ENCODE peak calls at places on chromosomes 3 and 15, in nine cellular contexts. One of them, this sample, is unnamed.

GRCh38 chr3:197505796-197506553 is 49.8 kb downstream of the BDH1 start:
- DNase-seq in GM06990: no peak
- DNase-seq in stimulated activated naive CD8-positive, alpha-beta T cell treated with anti-CD3 and anti-CD28 coated beads, Interleukin-15, Interleukin-2, amounts not matched to agents 100 U/mL and 50 U/mL, for 24 hours: no peak
- DNase-seq in ELR: no peak
- DNase-seq in NCI-H345: no peak
- DNase-seq in AG08395: no peak
- DNase-seq in body of pancreas: no peak
- DNase-seq in tibial artery: no peak
- DNase-seq in lung microvascular endothelial cell: no peak
- DNase-seq in this sample: no peak

GRCh38 chr15:53739651-53740050 is 19.8 kb downstream of the WDR72 start:
- DNase-seq in lung microvascular endothelial cell: no peak
- DNase-seq in GM06990: no peak
- DNase-seq in stimulated activated naive CD8-positive, alpha-beta T cell treated with anti-CD3 and anti-CD28 coated beads, Interleukin-15, Interleukin-2, amounts not matched to agents 100 U/mL and 50 U/mL, for 24 hours: no peak
- DNase-seq in ELR: no peak
- DNase-seq in NCI-H345: no peak
- DNase-seq in body of pancreas: no peak
- DNase-seq in AG08395: no peak
- DNase-seq in tibial artery: no peak
- DNase-seq in this sample: no peak

GRCh38 chr3:124643453-124643852 is 86.8 kb upstream of the UMPS start:
- DNase-seq in GM06990: no peak
- DNase-seq in ELR: no peak
- DNase-seq in AG08395: no peak
- DNase-seq in body of pancreas: no peak
- DNase-seq in NCI-H345: no peak
- DNase-seq in lung microvascular endothelial cell: no peak
- DNase-seq in tibial artery: no peak
- DNase-seq in stimulated activated naive CD8-positive, alpha-beta T cell treated with anti-CD3 and anti-CD28 coated beads, Interleukin-15, Interleukin-2, amounts not matched to agents 100 U/mL and 50 U/mL, for 24 hours: no peak
- DNase-seq in this sample: no peak

GRCh38 chr3:11047500-11047899 is 55.0 kb downstream of the SLC6A1 start:
- DNase-seq in ELR: no peak
- DNase-seq in stimulated activated naive CD8-positive, alpha-beta T cell treated with anti-CD3 and anti-CD28 coated beads, Interleukin-15, Interleukin-2, amounts not matched to agents 100 U/mL and 50 U/mL, for 24 hours: no peak
- DNase-seq in AG08395: no peak
- DNase-seq in NCI-H345: no peak
- DNase-seq in body of pancreas: no peak
- DNase-seq in tibial artery: no peak
- DNase-seq in lung microvascular endothelial cell: no peak
- DNase-seq in GM06990: no peak
- DNase-seq in this sample: no peak

GRCh38 chr3:33146791-33147445 is 33.1 kb downstream of the CRTAP start:
- DNase-seq in body of pancreas: no peak
- DNase-seq in tibial artery: no peak
- DNase-seq in NCI-H345: no peak
- DNase-seq in GM06990: no peak
- DNase-seq in ELR: peak; percentile 26
- DNase-seq in stimulated activated naive CD8-positive, alpha-beta T cell treated with anti-CD3 and anti-CD28 coated beads, Interleukin-15, Interleukin-2, amounts not matched to agents 100 U/mL and 50 U/mL, for 24 hours: no peak
- DNase-seq in AG08395: no peak
- DNase-seq in lung microvascular endothelial cell: peak; percentile 65
- DNase-seq in this sample: no peak

GRCh38 chr3:161557751-161558150 is 61.1 kb downstream of the OTOL1 start:
- DNase-seq in NCI-H345: no peak
- DNase-seq in stimulated activated naive CD8-positive, alpha-beta T cell treated with anti-CD3 and anti-CD28 coated beads, Interleukin-15, Interleukin-2, amounts not matched to agents 100 U/mL and 50 U/mL, for 24 hours: no peak
- DNase-seq in tibial artery: no peak
- DNase-seq in ELR: no peak
- DNase-seq in body of pancreas: no peak
- DNase-seq in GM06990: no peak
- DNase-seq in AG08395: no peak
- DNase-seq in lung microvascular endothelial cell: no peak
- DNase-seq in this sample: no peak

GRCh38 chr15:42324308-42324707 is 35.0 kb upstream of the CAPN3 start:
- DNase-seq in lung microvascular endothelial cell: no peak
- DNase-seq in NCI-H345: no peak
- DNase-seq in stimulated activated naive CD8-positive, alpha-beta T cell treated with anti-CD3 and anti-CD28 coated beads, Interleukin-15, Interleukin-2, amounts not matched to agents 100 U/mL and 50 U/mL, for 24 hours: no peak
- DNase-seq in AG08395: no peak
- DNase-seq in tibial artery: no peak
- DNase-seq in body of pancreas: no peak
- DNase-seq in GM06990: no peak
- DNase-seq in ELR: peak; percentile 79
- DNase-seq in this sample: no peak

GRCh38 chr3:89405145-89405544 is 297.7 kb downstream of the EPHA3 start:
- DNase-seq in AG08395: no peak
- DNase-seq in stimulated activated naive CD8-positive, alpha-beta T cell treated with anti-CD3 and anti-CD28 coated beads, Interleukin-15, Interleukin-2, amounts not matched to agents 100 U/mL and 50 U/mL, for 24 hours: no peak
- DNase-seq in tibial artery: no peak
- DNase-seq in GM06990: no peak
- DNase-seq in body of pancreas: no peak
- DNase-seq in NCI-H345: no peak
- DNase-seq in lung microvascular endothelial cell: no peak
- DNase-seq in ELR: no peak
- DNase-seq in this sample: no peak

GRCh38 chr15:23038741-23039150 is 623 bp downstream of the TUBGCP5 start:
- DNase-seq in body of pancreas: no peak
- DNase-seq in ELR: peak; percentile 69
- DNase-seq in NCI-H345: peak; percentile 18
- DNase-seq in GM06990: no peak
- DNase-seq in AG08395: peak; percentile 40
- DNase-seq in lung microvascular endothelial cell: no peak
- DNase-seq in stimulated activated naive CD8-positive, alpha-beta T cell treated with anti-CD3 and anti-CD28 coated beads, Interleukin-15, Interleukin-2, amounts not matched to agents 100 U/mL and 50 U/mL, for 24 hours: peak; percentile 17
- DNase-seq in tibial artery: no peak
- DNase-seq in this sample: no peak

GRCh38 chr15:44193651-44194396 is 1.2 kb downstream of the FRMD5 start:
- DNase-seq in lung microvascular endothelial cell: peak; percentile 14
- DNase-seq in stimulated activated naive CD8-positive, alpha-beta T cell treated with anti-CD3 and anti-CD28 coated beads, Interleukin-15, Interleukin-2, amounts not matched to agents 100 U/mL and 50 U/mL, for 24 hours: no peak
- DNase-seq in ELR: peak; percentile 50
- DNase-seq in AG08395: peak; percentile 27
- DNase-seq in NCI-H345: peak; percentile 49
- DNase-seq in tibial artery: no peak
- DNase-seq in body of pancreas: no peak
- DNase-seq in GM06990: no peak
- DNase-seq in this sample: no peak

GRCh38 chr3:48688032-48688736 is 2.5 kb upstream of the NCKIPSD start:
- DNase-seq in body of pancreas: no peak
- DNase-seq in ELR: no peak
- DNase-seq in lung microvascular endothelial cell: no peak
- DNase-seq in AG08395: no peak
- DNase-seq in NCI-H345: no peak
- DNase-seq in GM06990: no peak
- DNase-seq in stimulated activated naive CD8-positive, alpha-beta T cell treated with anti-CD3 and anti-CD28 coated beads, Interleukin-15, Interleukin-2, amounts not matched to agents 100 U/mL and 50 U/mL, for 24 hours: no peak
- DNase-seq in tibial artery: no peak
- DNase-seq in this sample: no peak

GRCh38 chr3:45137656-45138181 is 8.5 kb downstream of the CDCP1 start:
- DNase-seq in NCI-H345: no peak
- DNase-seq in stimulated activated naive CD8-positive, alpha-beta T cell treated with anti-CD3 and anti-CD28 coated beads, Interleukin-15, Interleukin-2, amounts not matched to agents 100 U/mL and 50 U/mL, for 24 hours: no peak
- DNase-seq in body of pancreas: peak; percentile 34
- DNase-seq in ELR: peak; percentile 29
- DNase-seq in AG08395: no peak
- DNase-seq in GM06990: no peak
- DNase-seq in tibial artery: no peak
- DNase-seq in lung microvascular endothelial cell: no peak
- DNase-seq in this sample: no peak

GRCh38 chr3:136343873-136344281 is 93.7 kb downstream of the PCCB start:
- DNase-seq in AG08395: peak; percentile 91
- DNase-seq in NCI-H345: peak; percentile 35
- DNase-seq in stimulated activated naive CD8-positive, alpha-beta T cell treated with anti-CD3 and anti-CD28 coated beads, Interleukin-15, Interleukin-2, amounts not matched to agents 100 U/mL and 50 U/mL, for 24 hours: no peak
- DNase-seq in GM06990: no peak
- DNase-seq in tibial artery: peak; percentile 80
- DNase-seq in ELR: peak; percentile 96
- DNase-seq in body of pancreas: peak; percentile 85
- DNase-seq in lung microvascular endothelial cell: peak; percentile 85
- DNase-seq in this sample: no peak

GRCh38 chr3:171776411-171776810 is 33.9 kb downstream of the PLD1 start:
- DNase-seq in AG08395: no peak
- DNase-seq in ELR: no peak
- DNase-seq in lung microvascular endothelial cell: peak; percentile 79
- DNase-seq in body of pancreas: no peak
- DNase-seq in NCI-H345: no peak
- DNase-seq in stimulated activated naive CD8-positive, alpha-beta T cell treated with anti-CD3 and anti-CD28 coated beads, Interleukin-15, Interleukin-2, amounts not matched to agents 100 U/mL and 50 U/mL, for 24 hours: no peak
- DNase-seq in tibial artery: no peak
- DNase-seq in GM06990: no peak
- DNase-seq in this sample: no peak

GRCh38 chr3:127101411-127102067 is 91.4 kb upstream of the PRR23E start:
- DNase-seq in stimulated activated naive CD8-positive, alpha-beta T cell treated with anti-CD3 and anti-CD28 coated beads, Interleukin-15, Interleukin-2, amounts not matched to agents 100 U/mL and 50 U/mL, for 24 hours: no peak
- DNase-seq in tibial artery: no peak
- DNase-seq in GM06990: no peak
- DNase-seq in body of pancreas: no peak
- DNase-seq in NCI-H345: no peak
- DNase-seq in AG08395: no peak
- DNase-seq in lung microvascular endothelial cell: no peak
- DNase-seq in ELR: no peak
- DNase-seq in this sample: no peak

GRCh38 chr3:157134620-157135191 is 25.2 kb downstream of the CCNL1 start:
- DNase-seq in stimulated activated naive CD8-positive, alpha-beta T cell treated with anti-CD3 and anti-CD28 coated beads, Interleukin-15, Interleukin-2, amounts not matched to agents 100 U/mL and 50 U/mL, for 24 hours: no peak
- DNase-seq in tibial artery: peak; percentile 77
- DNase-seq in NCI-H345: no peak
- DNase-seq in body of pancreas: peak; percentile 79
- DNase-seq in lung microvascular endothelial cell: peak; percentile 76
- DNase-seq in GM06990: no peak
- DNase-seq in ELR: no peak
- DNase-seq in AG08395: no peak
- DNase-seq in this sample: peak; percentile 58

GRCh38 chr3:3015472-3016089 is 94.6 kb downstream of the IL5RA start:
- DNase-seq in stimulated activated naive CD8-positive, alpha-beta T cell treated with anti-CD3 and anti-CD28 coated beads, Interleukin-15, Interleukin-2, amounts not matched to agents 100 U/mL and 50 U/mL, for 24 hours: no peak
- DNase-seq in NCI-H345: peak; percentile 7
- DNase-seq in ELR: no peak
- DNase-seq in tibial artery: no peak
- DNase-seq in GM06990: peak; percentile 15
- DNase-seq in AG08395: no peak
- DNase-seq in body of pancreas: no peak
- DNase-seq in lung microvascular endothelial cell: peak; percentile 12
- DNase-seq in this sample: no peak

GRCh38 chr3:126983653-126984390 is 907 bp downstream of the PLXNA1 start:
- DNase-seq in AG08395: peak; percentile 31
- DNase-seq in ELR: peak; percentile 49
- DNase-seq in stimulated activated naive CD8-positive, alpha-beta T cell treated with anti-CD3 and anti-CD28 coated beads, Interleukin-15, Interleukin-2, amounts not matched to agents 100 U/mL and 50 U/mL, for 24 hours: peak; percentile 40
- DNase-seq in NCI-H345: peak; percentile 25
- DNase-seq in body of pancreas: peak; percentile 37
- DNase-seq in lung microvascular endothelial cell: peak; percentile 23
- DNase-seq in tibial artery: no peak
- DNase-seq in GM06990: no peak
- DNase-seq in this sample: peak; percentile 37

This sample was measured in activated CD8-positive, alpha-beta T cell treated with anti-CD3 and anti-CD28 coated beads, Interleukin-2, amount 10 ng/mL, durations not matched to agents 7 days and 5 days.